ENCODE peak calls at places on chromosomes 4 and X, in six cellular contexts. I, L, X, U, D and B are unnamed samples.

GRCh38 chr4:7146059-7146763 is 46.1 kb upstream of the SORCS2 start:
- DNase-seq in I (no peak), L (no peak), X (no peak), U (no peak), D (no peak), B (no peak)

GRCh38 chr4:10115271-10115656 is 1.3 kb downstream of the WDR1 start:
- DNase-seq in I (no peak), L (no peak), X (no peak), U (no peak), D (no peak), B (no peak)

GRCh38 chr4:6200011-6200921 is at the start of gene JAKMIP1:
- DNase-seq in I (no peak), L (peak; percentile 60), X (peak; percentile 82), U (peak; percentile 34), D (peak; percentile 70), B (peak; percentile 85)

GRCh38 chr4:118281611-118282442 is 71.0 kb downstream of the PRSS12 start:
- DNase-seq in I (no peak), L (no peak), X (no peak), U (no peak), D (no peak), B (no peak)

GRCh38 chr4:113248320-113248719 is 198.9 kb downstream of the ANK2 start:
- DNase-seq in I (peak; percentile 4), L (no peak), X (no peak), U (no peak), D (no peak), B (no peak)

GRCh38 chr4:118884716-118885115 is 3.9 kb upstream of the SYNPO2 start:
- DNase-seq in I (no peak), L (no peak), X (no peak), U (no peak), D (no peak), B (no peak)

GRCh38 chr4:53064609-53065008 is 202.5 kb downstream of the RASL11B start:
- DNase-seq in I (no peak), L (no peak), X (no peak), U (no peak), D (no peak), B (no peak)

GRCh38 chrX:24902808-24903207 is 113.0 kb downstream of the ARX start:
- DNase-seq in I (no peak), L (no peak), X (no peak), U (no peak), D (no peak), B (no peak)

GRCh38 chr4:8037150-8037769 is 97.6 kb upstream of the AFAP1 start:
- DNase-seq in I (no peak), L (no peak), X (no peak), U (no peak), D (no peak), B (no peak)

GRCh38 chrX:16743604-16744325 is 24.4 kb downstream of the SYAP1 start:
- DNase-seq in I (no peak), L (no peak), X (no peak), U (no peak), D (no peak), B (no peak)

GRCh38 chrX:119226431-119226830 is 9.7 kb upstream of the PGRMC1 start:
- DNase-seq in I (no peak), L (no peak), X (no peak), U (no peak), D (no peak), B (no peak)

GRCh38 chr4:175412744-175413143 is 399.3 kb downstream of the GPM6A start:
- DNase-seq in I (no peak), L (no peak), X (no peak), U (no peak), D (no peak), B (no peak)

GRCh38 chr4:164405774-164406173 is 348.2 kb upstream of the SMIM31 start:
- DNase-seq in I (no peak), L (no peak), X (no peak), U (no peak), D (no peak), B (no peak)

GRCh38 chr4:147368948-147369347 is 111.9 kb upstream of the EDNRA start:
- DNase-seq in I (no peak), L (no peak), X (no peak), U (no peak), D (no peak), B (no peak)

GRCh38 chr4:89299153-89299789 is 8.3 kb downstream of the GPRIN3 start:
- DNase-seq in I (no peak), L (no peak), X (peak; percentile 41), U (no peak), D (no peak), B (no peak)
- H3K27ac ChIP-seq in I (no peak overlapping the region), L (no peak overlapping the region), X (peak overlapping the region; percentile 18), U (no peak overlapping the region), D (peak overlapping the region; percentile 78), B (no peak overlapping the region)

GRCh38 chr4:154506253-154506652 is 14.7 kb upstream of the DCHS2 start:
- DNase-seq in I (peak; percentile 13), L (no peak), X (no peak), U (peak; percentile 20), D (no peak), B (no peak)
- H3K27ac ChIP-seq in I (no peak overlapping the region), L (no peak overlapping the region), X (no peak overlapping the region), U (no peak overlapping the region), D (no peak overlapping the region), B (no peak overlapping the region)

GRCh38 chr4:105808030-105808429 is 87.2 kb upstream of the NPNT start:
- DNase-seq in I (no peak), L (no peak), X (no peak), U (no peak), D (no peak), B (no peak)
- H3K27ac ChIP-seq in I (no peak overlapping the region), L (peak overlapping the region; percentile 14), X (no peak overlapping the region), U (no peak overlapping the region), D (no peak overlapping the region), B (no peak overlapping the region)

GRCh38 chrX:38103857-38104812 is 97.8 kb downstream of the SYTL5 start:
- DNase-seq in I (no peak), L (no peak), X (no peak), U (no peak), D (no peak), B (no peak)
- H3K27ac ChIP-seq in I (no peak overlapping the region), L (no peak overlapping the region), X (no peak overlapping the region), U (no peak overlapping the region), D (no peak overlapping the region), B (no peak overlapping the region)